ENCODE peak calls at places on chromosomes 4 and X, in five cellular contexts. One of them, this sample, is unnamed.

GRCh38 chrX:27575565-27575964 is 14.6 kb upstream of the DCAF8L2 start:
- DNase-seq in CD4-positive, alpha-beta T cell: no peak
- DNase-seq in A673: no peak
- DNase-seq in A549: no peak
- DNase-seq in fibroblast of lung: peak; percentile 6
- DNase-seq in this sample: no peak

GRCh38 chrX:110425222-110425621 is 66.6 kb downstream of the RTL9 start:
- DNase-seq in CD4-positive, alpha-beta T cell: no peak
- DNase-seq in A673: no peak
- DNase-seq in A549: no peak
- DNase-seq in fibroblast of lung: no peak
- DNase-seq in this sample: no peak

GRCh38 chr4:36242629-36243354 is 1.5 kb downstream of the ARAP2 start:
- DNase-seq in CD4-positive, alpha-beta T cell: no peak
- DNase-seq in A673: no peak
- DNase-seq in A549: no peak
- DNase-seq in fibroblast of lung: peak; percentile 3
- DNase-seq in this sample: no peak

GRCh38 chr4:26806331-26806730 is 54.3 kb upstream of the STIM2 start:
- DNase-seq in CD4-positive, alpha-beta T cell: no peak
- DNase-seq in A673: no peak
- DNase-seq in A549: no peak
- DNase-seq in fibroblast of lung: no peak
- DNase-seq in this sample: no peak

GRCh38 chrX:154401045-154401799 is 3.0 kb downstream of the RPL10 start:
- DNase-seq in CD4-positive, alpha-beta T cell: no peak
- DNase-seq in A673: peak; percentile 40
- DNase-seq in A549: peak; percentile 57
- DNase-seq in fibroblast of lung: peak; percentile 19
- DNase-seq in this sample: no peak

GRCh38 chr4:129429566-129430339 is 333.8 kb downstream of the C4orf33 start:
- DNase-seq in CD4-positive, alpha-beta T cell: no peak
- DNase-seq in A673: peak; percentile 15
- DNase-seq in A549: no peak
- DNase-seq in fibroblast of lung: no peak
- DNase-seq in this sample: no peak

GRCh38 chrX:78957049-78957767 is 12.0 kb downstream of the P2RY10 start:
- DNase-seq in CD4-positive, alpha-beta T cell: no peak
- DNase-seq in A673: no peak
- DNase-seq in A549: no peak
- DNase-seq in fibroblast of lung: no peak
- DNase-seq in this sample: no peak

GRCh38 chrX:70174754-70175153 is 2.5 kb upstream of the DGAT2L6 start:
- DNase-seq in CD4-positive, alpha-beta T cell: no peak
- DNase-seq in A673: no peak
- DNase-seq in A549: no peak
- DNase-seq in fibroblast of lung: peak; percentile 74
- DNase-seq in this sample: no peak

GRCh38 chr4:12170308-12170707 is 741.6 kb upstream of the HS3ST1 start:
- DNase-seq in CD4-positive, alpha-beta T cell: no peak
- DNase-seq in A673: no peak
- DNase-seq in A549: no peak
- DNase-seq in fibroblast of lung: no peak
- DNase-seq in this sample: no peak

GRCh38 chrX:132622130-132622529 is 133.3 kb upstream of the MBNL3 start:
- DNase-seq in CD4-positive, alpha-beta T cell: no peak
- DNase-seq in A673: peak; percentile 57
- DNase-seq in A549: no peak
- DNase-seq in fibroblast of lung: peak; percentile 43
- DNase-seq in this sample: no peak

GRCh38 chrX:100643212-100643611 is 787 bp upstream of the SRPX2 start:
- DNase-seq in CD4-positive, alpha-beta T cell: no peak
- DNase-seq in A673: no peak
- DNase-seq in A549: no peak
- DNase-seq in fibroblast of lung: no peak
- DNase-seq in this sample: peak; percentile 64

GRCh38 chrX:67563469-67564448 is 19.9 kb downstream of the AR start:
- DNase-seq in CD4-positive, alpha-beta T cell: no peak
- DNase-seq in A673: no peak
- DNase-seq in A549: peak; percentile 68
- DNase-seq in fibroblast of lung: no peak
- DNase-seq in this sample: no peak

GRCh38 chr4:5881340-5881739 is 11.5 kb downstream of the CRMP1 start:
- DNase-seq in CD4-positive, alpha-beta T cell: no peak
- DNase-seq in A673: no peak
- DNase-seq in A549: no peak
- DNase-seq in fibroblast of lung: no peak
- DNase-seq in this sample: no peak

GRCh38 chrX:30816079-30816478 is 73.0 kb downstream of the TAB3 start:
- DNase-seq in CD4-positive, alpha-beta T cell: no peak
- DNase-seq in A673: no peak
- DNase-seq in A549: no peak
- DNase-seq in fibroblast of lung: no peak
- DNase-seq in this sample: no peak

GRCh38 chr4:114180481-114180880 is 201.0 kb upstream of the ARSJ start:
- DNase-seq in CD4-positive, alpha-beta T cell: no peak
- DNase-seq in A673: peak; percentile 82
- DNase-seq in A549: peak; percentile 70
- DNase-seq in fibroblast of lung: peak; percentile 85
- DNase-seq in this sample: no peak

GRCh38 chrX:24870143-24870542 is 145.6 kb downstream of the ARX start:
- DNase-seq in CD4-positive, alpha-beta T cell: no peak
- DNase-seq in A673: no peak
- DNase-seq in A549: peak; percentile 68
- DNase-seq in fibroblast of lung: peak; percentile 22
- DNase-seq in this sample: no peak

GRCh38 chrX:81537723-81538122 is 335.8 kb downstream of the SH3BGRL start:
- DNase-seq in CD4-positive, alpha-beta T cell: no peak
- DNase-seq in A673: no peak
- DNase-seq in A549: no peak
- DNase-seq in fibroblast of lung: no peak
- DNase-seq in this sample: no peak

GRCh38 chrX:47235691-47236103 is 2.9 kb downstream of the USP11 start:
- DNase-seq in CD4-positive, alpha-beta T cell: no peak
- DNase-seq in A673: no peak
- DNase-seq in A549: no peak
- DNase-seq in fibroblast of lung: peak; percentile 47
- DNase-seq in this sample: no peak

GRCh38 chr4:76704133-76704881 is 193.6 kb downstream of the SOWAHB start:
- DNase-seq in CD4-positive, alpha-beta T cell: no peak
- DNase-seq in A673: peak; percentile 24
- DNase-seq in A549: peak; percentile 91
- DNase-seq in fibroblast of lung: peak; percentile 86
- DNase-seq in this sample: peak; percentile 44

GRCh38 chrX:10071451-10072163 is 85.2 kb upstream of the CLCN4 start:
- DNase-seq in CD4-positive, alpha-beta T cell: no peak
- DNase-seq in A673: peak; percentile 52
- DNase-seq in A549: no peak
- DNase-seq in fibroblast of lung: peak; percentile 22
- DNase-seq in this sample: no peak
- H3K27ac ChIP-seq in CD4-positive, alpha-beta T cell: no peak overlapping the region
- H3K27ac ChIP-seq in A673: peak overlapping the region; percentile 41
- H3K27ac ChIP-seq in A549: no peak overlapping the region
- H3K27ac ChIP-seq in fibroblast of lung: no peak overlapping the region
- H3K27ac ChIP-seq in this sample: no peak overlapping the region

GRCh38 chr4:6918345-6918744 is 8.7 kb downstream of the TBC1D14 start:
- DNase-seq in CD4-positive, alpha-beta T cell: peak; percentile 27
- DNase-seq in A673: no peak
- DNase-seq in A549: no peak
- DNase-seq in fibroblast of lung: no peak
- DNase-seq in this sample: no peak

GRCh38 chr4:6916069-6916586 is 6.5 kb downstream of the TBC1D14 start:
- DNase-seq in CD4-positive, alpha-beta T cell: no peak
- DNase-seq in A673: no peak
- DNase-seq in A549: no peak
- DNase-seq in fibroblast of lung: no peak
- DNase-seq in this sample: no peak

GRCh38 chr4:6917445-6918241 is 8.0 kb downstream of the TBC1D14 start:
- DNase-seq in CD4-positive, alpha-beta T cell: no peak
- DNase-seq in A673: no peak
- DNase-seq in A549: peak; percentile 84
- DNase-seq in fibroblast of lung: peak; percentile 26
- DNase-seq in this sample: no peak

GRCh38 chr4:6915041-6916005 is 5.7 kb downstream of the TBC1D14 start:
- DNase-seq in CD4-positive, alpha-beta T cell: no peak
- DNase-seq in A673: no peak
- DNase-seq in A549: no peak
- DNase-seq in fibroblast of lung: no peak
- DNase-seq in this sample: no peak

DNA sequence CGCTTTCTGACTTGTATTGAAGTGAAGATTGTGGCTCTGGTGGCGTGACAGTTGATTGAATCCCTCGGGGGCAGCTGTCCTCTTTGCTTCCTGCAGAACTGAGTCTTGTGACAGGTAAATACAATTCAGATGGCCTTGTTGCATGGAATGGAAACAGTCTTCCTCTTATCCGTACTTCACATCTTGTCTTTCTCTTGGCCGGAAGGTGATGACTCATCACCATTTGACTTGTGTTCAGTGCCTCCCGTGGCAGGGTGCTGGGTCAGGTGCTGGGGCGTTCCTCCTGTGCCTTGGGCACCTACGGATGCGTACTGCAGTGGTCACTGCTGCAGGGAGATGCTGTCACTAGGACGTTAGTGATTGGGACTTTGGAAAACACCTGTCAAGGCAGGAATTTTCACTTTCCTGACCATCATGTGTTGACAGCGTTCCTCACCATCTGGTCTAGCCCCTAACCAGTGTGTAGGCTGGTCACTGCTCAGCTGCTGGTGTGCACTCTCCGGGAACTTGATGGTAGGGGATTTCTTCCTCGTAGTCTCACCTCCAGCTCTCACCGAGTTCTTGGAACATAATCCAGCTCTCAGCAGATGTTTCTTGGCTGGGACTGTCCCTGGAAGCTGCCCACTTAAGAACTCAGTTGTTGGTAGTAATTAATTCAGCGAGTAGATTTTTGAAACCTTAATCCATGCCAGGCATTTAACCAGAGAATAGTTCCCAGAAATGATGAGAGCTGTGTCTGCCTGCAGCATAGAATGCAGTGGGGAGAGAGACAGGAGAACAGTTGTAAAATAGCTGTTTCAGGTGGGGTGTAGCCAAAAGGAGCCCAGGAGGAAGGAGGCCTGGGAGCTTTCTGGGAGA is 7.2 kb downstream of the TBC1D14 start:
- DNase-seq in CD4-positive, alpha-beta T cell: no peak
- DNase-seq in A673: peak; percentile 68
- DNase-seq in A549: peak; percentile 31
- DNase-seq in fibroblast of lung: no peak
- DNase-seq in this sample: no peak
- H3K27ac ChIP-seq in CD4-positive, alpha-beta T cell: peak overlapping the region; percentile 59
- H3K27ac ChIP-seq in A673: peak overlapping the region; percentile 39
- H3K27ac ChIP-seq in A549: peak overlapping the region; percentile 78
- H3K27ac ChIP-seq in fibroblast of lung: no peak overlapping the region
- H3K27ac ChIP-seq in this sample: peak overlapping the region; percentile 4

GRCh38 chr4:25069014-25069413 is 38.3 kb upstream of the LGI2 start:
- DNase-seq in CD4-positive, alpha-beta T cell: no peak
- DNase-seq in A673: no peak
- DNase-seq in A549: peak; percentile 19
- DNase-seq in fibroblast of lung: no peak
- DNase-seq in this sample: peak; percentile 1

GRCh38 chr4:25062098-25062497 is 31.4 kb upstream of the LGI2 start:
- DNase-seq in CD4-positive, alpha-beta T cell: no peak
- DNase-seq in A673: no peak
- DNase-seq in A549: no peak
- DNase-seq in fibroblast of lung: no peak
- DNase-seq in this sample: no peak

GRCh38 chr4:25068386-25068785 is 37.6 kb upstream of the LGI2 start:
- DNase-seq in CD4-positive, alpha-beta T cell: no peak
- DNase-seq in A673: no peak
- DNase-seq in A549: no peak
- DNase-seq in fibroblast of lung: no peak
- DNase-seq in this sample: no peak

GRCh38 chr4:25065451-25065850 is 34.7 kb upstream of the LGI2 start:
- DNase-seq in CD4-positive, alpha-beta T cell: no peak
- DNase-seq in A673: no peak
- DNase-seq in A549: no peak
- DNase-seq in fibroblast of lung: no peak
- DNase-seq in this sample: no peak

GRCh38 chr4:25065901-25066610 is 35.3 kb upstream of the LGI2 start:
- DNase-seq in CD4-positive, alpha-beta T cell: no peak
- DNase-seq in A673: no peak
- DNase-seq in A549: no peak
- DNase-seq in fibroblast of lung: no peak
- DNase-seq in this sample: no peak
- H3K27ac ChIP-seq in CD4-positive, alpha-beta T cell: no peak overlapping the region
- H3K27ac ChIP-seq in A673: no peak overlapping the region
- H3K27ac ChIP-seq in A549: no peak overlapping the region
- H3K27ac ChIP-seq in fibroblast of lung: no peak overlapping the region
- H3K27ac ChIP-seq in this sample: no peak overlapping the region

GRCh38 chrX:151699746-151700145 is 4.5 kb downstream of the PRRG3 start:
- DNase-seq in CD4-positive, alpha-beta T cell: no peak
- DNase-seq in A673: no peak
- DNase-seq in A549: no peak
- DNase-seq in fibroblast of lung: no peak
- DNase-seq in this sample: no peak
- H3K27ac ChIP-seq in CD4-positive, alpha-beta T cell: no peak overlapping the region
- H3K27ac ChIP-seq in A673: no peak overlapping the region
- H3K27ac ChIP-seq in A549: no peak overlapping the region
- H3K27ac ChIP-seq in fibroblast of lung: no peak overlapping the region
- H3K27ac ChIP-seq in this sample: no peak overlapping the region

GRCh38 chr4:41146196-41146595 is 68.1 kb downstream of the APBB2 start:
- DNase-seq in CD4-positive, alpha-beta T cell: no peak
- DNase-seq in A673: no peak
- DNase-seq in A549: no peak
- DNase-seq in fibroblast of lung: no peak
- DNase-seq in this sample: no peak
- H3K27ac ChIP-seq in CD4-positive, alpha-beta T cell: no peak overlapping the region
- H3K27ac ChIP-seq in A673: no peak overlapping the region
- H3K27ac ChIP-seq in A549: peak overlapping the region; percentile 35
- H3K27ac ChIP-seq in fibroblast of lung: peak overlapping the region; percentile 72
- H3K27ac ChIP-seq in this sample: peak overlapping the region; percentile 78

DNA sequence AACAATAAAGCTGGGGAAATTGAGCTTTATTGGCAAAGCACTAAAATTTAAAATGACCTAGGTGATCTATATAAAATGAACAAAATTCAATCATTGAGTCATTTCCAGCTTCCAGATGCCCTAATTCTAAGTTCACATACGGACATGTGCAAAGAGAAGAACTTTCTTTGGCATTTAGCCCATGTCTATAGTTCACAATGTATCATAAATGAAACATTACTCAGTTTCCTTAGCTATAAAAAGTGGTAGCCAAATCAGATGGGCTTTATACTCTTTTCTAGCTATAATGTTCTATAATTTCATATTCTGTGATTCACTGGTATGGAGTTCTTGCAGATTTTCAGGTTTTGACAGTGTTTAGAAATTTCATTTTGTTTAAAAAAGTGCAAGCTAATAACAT is 327.4 kb downstream of the KCTD8 start:
- DNase-seq in CD4-positive, alpha-beta T cell: no peak
- DNase-seq in A673: no peak
- DNase-seq in A549: no peak
- DNase-seq in fibroblast of lung: peak; percentile 1
- DNase-seq in this sample: no peak
- H3K27ac ChIP-seq in CD4-positive, alpha-beta T cell: no peak overlapping the region
- H3K27ac ChIP-seq in A673: no peak overlapping the region
- H3K27ac ChIP-seq in A549: no peak overlapping the region
- H3K27ac ChIP-seq in fibroblast of lung: no peak overlapping the region
- H3K27ac ChIP-seq in this sample: no peak overlapping the region

GRCh38 chr4:40662962-40663604 is 33.4 kb upstream of the RBM47 start:
- DNase-seq in CD4-positive, alpha-beta T cell: no peak
- DNase-seq in A673: no peak
- DNase-seq in A549: peak; percentile 82
- DNase-seq in fibroblast of lung: peak; percentile 74
- DNase-seq in this sample: peak; percentile 71
- H3K27ac ChIP-seq in CD4-positive, alpha-beta T cell: no peak overlapping the region
- H3K27ac ChIP-seq in A673: no peak overlapping the region
- H3K27ac ChIP-seq in A549: peak overlapping the region; percentile 81
- H3K27ac ChIP-seq in fibroblast of lung: no peak overlapping the region
- H3K27ac ChIP-seq in this sample: peak overlapping the region; percentile 44

GRCh38 chr4:1655081-1655480 is 29.0 kb downstream of the FAM53A start:
- DNase-seq in CD4-positive, alpha-beta T cell: no peak
- DNase-seq in A673: no peak
- DNase-seq in A549: no peak
- DNase-seq in fibroblast of lung: no peak
- DNase-seq in this sample: no peak
- H3K27ac ChIP-seq in CD4-positive, alpha-beta T cell: no peak overlapping the region
- H3K27ac ChIP-seq in A673: no peak overlapping the region
- H3K27ac ChIP-seq in A549: no peak overlapping the region
- H3K27ac ChIP-seq in fibroblast of lung: no peak overlapping the region
- H3K27ac ChIP-seq in this sample: no peak overlapping the region

This sample was measured in epithelial cell of prostate.